ENCODE peak calls at places on chromosomes 12 and 14, in seven cellular contexts. C, Z, N, E, L, D and K are unnamed samples.

GRCh38 chr14:53545217-53545616 is 392.1 kb upstream of the DDHD1 start:
- DNase-seq in D (no peak), L (no peak), Z (no peak), E (no peak), N (no peak), C (no peak), K (no peak)

GRCh38 chr12:52063986-52064649 is 5.7 kb upstream of the ATG101 start:
- DNase-seq in C (peak; percentile 76), E (no peak), L (no peak), D (peak; percentile 88), N (peak; percentile 74), Z (no peak), K (peak; percentile 68)

GRCh38 chr12:123634142-123634561 is 523 bp downstream of the GTF2H3 start:
- DNase-seq in C (no peak), L (no peak), N (no peak), Z (no peak), D (no peak), E (no peak), K (no peak)

GRCh38 chr12:130920711-130921381 is 32.9 kb upstream of the ADGRD1 start:
- DNase-seq in C (no peak), D (peak; percentile 67), Z (no peak), L (no peak), N (no peak), E (no peak), K (peak; percentile 16)

GRCh38 chr12:122106891-122107660 is 28.5 kb downstream of the MLXIP start:
- DNase-seq in E (no peak), C (peak; percentile 90), L (no peak), Z (peak; percentile 82), N (no peak), D (peak; percentile 68), K (peak; percentile 78)

GRCh38 chr14:74825008-74825407 is 50.9 kb downstream of the PROX2 start:
- DNase-seq in N (no peak), Z (no peak), D (peak; percentile 57), E (no peak), C (no peak), L (no peak), K (no peak)

GRCh38 chr12:54374555-54375257 is 9.8 kb downstream of the ZNF385A start:
- DNase-seq in L (no peak), Z (no peak), E (no peak), N (peak; percentile 70), C (no peak), D (no peak), K (no peak)

GRCh38 chr12:49872781-49873181 is 29.9 kb upstream of the BCDIN3D start:
- DNase-seq in N (no peak), D (peak; percentile 34), Z (no peak), L (no peak), C (no peak), E (no peak), K (no peak)

GRCh38 chr12:48342980-48343379 is 7.7 kb downstream of the ZNF641 start:
- DNase-seq in D (no peak), N (no peak), C (no peak), L (no peak), E (no peak), Z (no peak), K (no peak)

GRCh38 chr12:88775742-88776151 is 195.5 kb upstream of the KITLG start:
- DNase-seq in D (no peak), N (no peak), L (peak; percentile 33), E (no peak), C (no peak), Z (no peak), K (peak; percentile 50)

GRCh38 chr14:93825235-93825553 is 36.9 kb upstream of the PRIMA1 start:
- DNase-seq in D (no peak), C (no peak), N (no peak), Z (no peak), E (no peak), L (no peak), K (no peak)

GRCh38 chr14:80726211-80726610 is 215.3 kb downstream of the CEP128 start:
- DNase-seq in N (no peak), E (no peak), L (no peak), Z (no peak), C (no peak), D (no peak), K (no peak)

GRCh38 chr12:109994262-109995175 is 1.6 kb downstream of the GIT2 start:
- DNase-seq in N (no peak), L (no peak), E (no peak), C (no peak), D (no peak), Z (no peak), K (no peak)

GRCh38 chr14:104460920-104461651 is 118.5 kb upstream of the C14orf180 start:
- DNase-seq in N (no peak), L (no peak), E (no peak), D (no peak), Z (peak; percentile 38), C (no peak), K (peak; percentile 22)

GRCh38 chr12:89080797-89081470 is 271.4 kb downstream of the DUSP6 start:
- DNase-seq in N (no peak), Z (no peak), D (no peak), L (no peak), C (no peak), E (no peak), K (no peak)

GRCh38 chr12:88084210-88084609 is 55.0 kb upstream of the C12orf50 start:
- DNase-seq in C (no peak), Z (no peak), L (no peak), N (no peak), D (no peak), E (no peak), K (no peak)

GRCh38 chr14:84234281-84234680 is 1295.7 kb upstream of the FLRT2 start:
- DNase-seq in Z (no peak), L (no peak), C (no peak), N (no peak), E (no peak), D (no peak), K (no peak)

GRCh38 chr12:105317453-105317852 is 13.0 kb upstream of the C12orf75 start:
- DNase-seq in N (no peak), L (no peak), E (no peak), C (peak; percentile 45), Z (no peak), D (peak; percentile 87), K (no peak)

GRCh38 chr12:106976013-106976658 is 10.8 kb downstream of the MTERF2 start:
- DNase-seq in L (no peak), Z (no peak), C (peak; percentile 41), N (peak; percentile 20), E (no peak), D (peak; percentile 36), K (no peak)